ENCODE peak calls at places on chromosome 11, in four cellular contexts. X is lower leg skin, S is brain microvascular endothelial cell, O is stomach. N is an unnamed sample.
A peak's percentile ranks its signal among the peaks of the same experiment; 100 is the strongest.

GRCh38 chr11:127193916-127194315 is 193.3 kb upstream of the KIRREL3 start:
- DNase-seq in O (no peak), X (no peak), S (no peak), N (no peak)

GRCh38 chr11:104127828-104128227 is 36.1 kb downstream of the PDGFD start:
- DNase-seq in X (no peak), S (peak; percentile 55), O (no peak), N (no peak)

GRCh38 chr11:74646215-74646614 is 53.8 kb downstream of the POLD3 start:
- DNase-seq in S (no peak), O (no peak), X (no peak), N (no peak)

GRCh38 chr11:130037058-130037457 is 32.6 kb upstream of the APLP2 start:
- DNase-seq in O (no peak), S (peak; percentile 70), X (no peak), N (peak; percentile 56)

GRCh38 chr11:120660024-120660565 is 148.5 kb downstream of the GRIK4 start:
- DNase-seq in X (no peak), O (peak; percentile 29), S (peak; percentile 16), N (no peak)

GRCh38 chr11:85685820-85686459 is at the start of gene CCDC89:
- DNase-seq in X (peak; percentile 82), O (peak; percentile 30), S (peak; percentile 98), N (peak; percentile 90)

GRCh38 chr11:106482920-106483761 is 405.7 kb downstream of the AASDHPPT start:
- DNase-seq in S (peak; percentile 66), O (no peak), X (no peak), N (peak; percentile 50)

GRCh38 chr11:6618117-6619020 is 853 bp downstream of the TPP1 start:
- DNase-seq in O (peak; percentile 49), X (peak; percentile 49), S (peak; percentile 80), N (no peak)

GRCh38 chr11:74849525-74850391 is 99.1 kb downstream of the XRRA1 start:
- DNase-seq in O (no peak), S (peak; percentile 72), X (no peak), N (peak; percentile 18)

GRCh38 chr11:133058501-133058900 is 473.8 kb downstream of the OPCML start:
- DNase-seq in X (no peak), S (no peak), O (no peak), N (no peak)

GRCh38 chr11:68202165-68202564 is 10.9 kb downstream of the KMT5B start:
- DNase-seq in X (no peak), O (no peak), S (no peak), N (no peak)

GRCh38 chr11:69879734-69880005 is 60.5 kb upstream of the FGF3 start:
- DNase-seq in O (no peak), S (no peak), X (no peak), N (no peak)

GRCh38 chr11:72405009-72405408 is 29.3 kb downstream of the CLPB start:
- DNase-seq in O (no peak), S (no peak), X (no peak), N (no peak)

GRCh38 chr11:2574553-2575535 is 125.0 kb downstream of the KCNQ1OT1 start:
- DNase-seq in X (no peak), S (no peak), O (peak; percentile 89), N (no peak)

GRCh38 chr11:2698386-2699184 is 1.2 kb downstream of the KCNQ1OT1 start:
- DNase-seq in X (no peak), S (no peak), O (no peak), N (no peak)

GRCh38 chr11:62726156-62727006 is 876 bp downstream of the HNRNPUL2 start:
- DNase-seq in O (no peak), X (peak; percentile 34), S (no peak), N (no peak)

GRCh38 chr11:62724171-62724570 is 3.1 kb downstream of the HNRNPUL2 start:
- DNase-seq in O (no peak), S (no peak), X (no peak), N (no peak)

GRCh38 chr11:62725686-62726085 is 1.6 kb downstream of the HNRNPUL2 start:
- DNase-seq in X (no peak), S (no peak), O (no peak), N (no peak)

GRCh38 chr11:62727833-62728721 is at the start of gene TTC9C:
- DNase-seq in X (peak; percentile 93), O (peak; percentile 90), S (peak; percentile 95), N (peak; percentile 86)

GRCh38 chr11:62727007-62727832 is at the start of gene HNRNPUL2:
- DNase-seq in O (peak; percentile 99), S (peak; percentile 96), X (peak; percentile 97), N (peak; percentile 95)
- TF ChIP-seq CTCF in O (no peak), S (no peak), X (no peak), N (no peak)

DNA sequence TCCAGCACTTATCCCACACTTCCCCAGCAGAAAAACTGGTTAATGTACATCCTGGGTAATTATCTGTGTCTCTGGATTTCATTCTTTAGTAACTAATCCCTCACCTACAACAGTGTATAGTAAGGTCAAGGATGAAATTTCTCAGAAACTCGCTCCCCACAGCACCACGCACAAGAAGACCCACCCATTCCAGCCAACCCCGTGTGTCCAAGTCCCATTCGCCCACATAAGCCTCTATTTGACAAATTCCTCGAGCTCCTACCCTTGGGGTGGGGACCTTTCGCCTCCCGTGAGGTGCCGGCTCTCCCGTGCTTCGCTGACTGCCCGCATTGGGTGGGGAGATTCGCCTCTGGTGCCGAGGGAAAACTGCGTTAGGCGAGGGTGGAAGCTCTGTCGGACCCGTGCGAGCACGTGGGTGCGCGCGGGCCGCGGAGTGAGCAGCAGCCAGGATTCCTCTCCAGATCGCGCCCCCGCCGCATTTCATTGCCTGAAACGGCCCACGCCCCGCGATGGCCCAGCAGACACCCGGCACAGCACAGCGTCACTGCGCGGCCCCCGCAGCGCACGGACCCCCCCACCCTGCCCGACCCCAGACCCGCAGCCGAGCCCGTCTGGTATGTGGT is 866 bp downstream of the EXPH5 start:
- DNase-seq in X (no peak), O (peak; percentile 37), S (no peak), N (no peak)
- H3K4me3 ChIP-seq in X (peak overlapping the region; percentile 82), O (peak overlapping the region; percentile 64), S (peak overlapping the region; percentile 69), N (peak overlapping the region; percentile 79)

GRCh38 chr11:87463486-87464102 is 425.9 kb downstream of the TMEM135 start:
- DNase-seq in S (peak; percentile 33), O (no peak), X (no peak), N (no peak)
- TF ChIP-seq CTCF in S (peak; percentile 59), O (no peak), X (no peak), N (peak; percentile 46)

GRCh38 chr11:65577756-65578109 is 1.9 kb downstream of the EHBP1L1 start:
- DNase-seq in S (no peak), X (no peak), O (no peak), N (no peak)
- H3K4me3 ChIP-seq in S (peak overlapping the region; percentile 5), X (no peak overlapping the region), O (peak overlapping the region; percentile 80), N (no peak overlapping the region)

GRCh38 chr11:64765291-64765803 is 5.6 kb upstream of the PYGM start:
- DNase-seq in X (no peak), O (no peak), S (no peak), N (no peak)
- TF ChIP-seq CTCF in X (no peak), O (no peak), S (peak; percentile 46), N (peak; percentile 37)